ENCODE peak calls at places on chromosomes 13 and 19, in nine cellular contexts. I is nucleus accumbens; H is GOT3; R is PC-3; D is CD4-positive, alpha-beta T cell; O is stimulated activated naive CD8-positive, alpha-beta T cell treated with anti-CD3 and anti-CD28 coated beads, Interleukin-15, Interleukin-2, amounts not matched to agents 100 U/mL and 50 U/mL, for 24 hours; C is NCI-H1092 treated with DMSO at 0.1 percent for 48 hours; M is GM04503; B is anterior cingulate cortex. P is an unnamed sample.

GRCh38 chr13:83498486-83499190 is 383.6 kb downstream of the SLITRK1 start:
- DNase-seq in D (no peak), M (peak), C (no peak), H (no peak), I (no peak), B (no peak), O (no peak), R (peak), P (peak)

GRCh38 chr19:44748426-44749254 is at the start of gene BCL3:
- DNase-seq in R (peak), O (peak), I (no peak), B (no peak), D (peak), C (no peak), M (no peak), H (peak), P (peak)

GRCh38 chr13:72651196-72651595 is 76.2 kb downstream of the MZT1 start:
- DNase-seq in O (no peak), C (peak), I (no peak), M (no peak), B (no peak), H (no peak), R (peak), D (no peak), P (no peak)

GRCh38 chr13:36129539-36129938 is 1.6 kb downstream of the DCLK1 start:
- DNase-seq in O (no peak), B (no peak), H (no peak), C (no peak), D (no peak), R (no peak), I (no peak), M (no peak), P (no peak)

GRCh38 chr19:870963-871401 is 11.5 kb downstream of the CFD start:
- DNase-seq in H (no peak), D (no peak), O (no peak), R (no peak), I (no peak), C (peak), M (no peak), B (peak), P (no peak)

GRCh38 chr19:53394974-53395839 is at the start of gene ZNF765:
- DNase-seq in O (peak), I (peak), M (no peak), H (peak), C (peak), R (peak), B (peak), D (peak), P (peak)

GRCh38 chr19:9793051-9793591 is 24.6 kb upstream of the ZNF846 start:
- DNase-seq in R (peak), B (peak), C (no peak), D (peak), O (peak), M (no peak), H (no peak), I (no peak), P (no peak)

GRCh38 chr13:53250272-53250875 is 221.8 kb downstream of the OLFM4 start:
- DNase-seq in B (peak), I (no peak), R (peak), M (peak), H (no peak), C (peak), D (no peak), O (peak), P (peak)

GRCh38 chr13:101876951-101877350 is 424.5 kb downstream of the ITGBL1 start:
- DNase-seq in M (no peak), B (no peak), H (no peak), R (no peak), D (no peak), I (no peak), O (no peak), C (peak), P (no peak)

GRCh38 chr19:18309525-18310064 is 13.3 kb downstream of the LSM4 start:
- DNase-seq in I (no peak), B (no peak), O (no peak), M (no peak), H (no peak), D (no peak), C (no peak), R (no peak), P (no peak)

GRCh38 chr19:2503521-2504109 is 27.7 kb downstream of the GADD45B start:
- DNase-seq in B (no peak), O (peak), H (no peak), R (peak), C (no peak), M (peak), I (no peak), D (peak), P (peak)